ENCODE peak calls at places on chromosomes 12 and 14, in six cellular contexts. P, U, X, F, J and W are unnamed samples.

GRCh38 chr12:53591301-53592206 is 34.6 kb downstream of the ATF7 start:
- DNase-seq in P (no peak), U (no peak), X (no peak), F (no peak), J (peak), W (no peak)

GRCh38 chr12:54374555-54375257 is 9.8 kb downstream of the ZNF385A start:
- DNase-seq in P (no peak), U (no peak), X (peak), F (no peak), J (no peak), W (no peak)

GRCh38 chr12:70028918-70029317 is 203.9 kb downstream of the MYRFL start:
- DNase-seq in P (no peak), U (no peak), X (no peak), F (no peak), J (no peak), W (peak)

GRCh38 chr14:29734732-29735131 is 192.9 kb downstream of the PRKD1 start:
- DNase-seq in P (no peak), U (no peak), X (no peak), F (no peak), J (no peak), W (no peak)

GRCh38 chr14:73591690-73592448 is at the start of gene ACOT4:
- DNase-seq in P (no peak), U (no peak), X (peak), F (no peak), J (no peak), W (peak)

GRCh38 chr14:94823556-94824341 is 53.8 kb upstream of the GSC start:
- DNase-seq in P (no peak), U (peak), X (no peak), F (peak), J (peak), W (peak)

GRCh38 chr12:111446044-111446581 is 40.4 kb downstream of the SH2B3 start:
- DNase-seq in P (no peak), U (no peak), X (peak), F (peak), J (no peak), W (no peak)

GRCh38 chr14:81169711-81170103 is 51.1 kb downstream of the GTF2A1 start:
- DNase-seq in P (no peak), U (no peak), X (peak), F (no peak), J (no peak), W (peak)

GRCh38 chr14:81868172-81868571 is 334.5 kb upstream of the SEL1L start:
- DNase-seq in P (no peak), U (no peak), X (no peak), F (no peak), J (no peak), W (peak)

GRCh38 chr12:68030248-68030647 is 41.0 kb downstream of the IFNG-AS1 start:
- DNase-seq in P (no peak), U (no peak), X (no peak), F (no peak), J (no peak), W (no peak)

GRCh38 chr14:75268638-75269550 is 9.7 kb upstream of the FOS start:
- DNase-seq in P (no peak), U (no peak), X (no peak), F (no peak), J (no peak), W (peak)

GRCh38 chr12:12017135-12017581 is 53.6 kb upstream of the BCL2L14 start:
- DNase-seq in P (no peak), U (no peak), X (peak), F (no peak), J (no peak), W (peak)

GRCh38 chr12:54220092-54220557 is 31.3 kb upstream of the SMUG1 start:
- DNase-seq in P (no peak), U (peak), X (peak), F (peak), J (peak), W (peak)

GRCh38 chr14:61549425-61549824 is 145.9 kb upstream of the HIF1A start:
- DNase-seq in P (no peak), U (no peak), X (no peak), F (no peak), J (no peak), W (no peak)

GRCh38 chr12:89840162-89840922 is 131.7 kb upstream of the ATP2B1 start:
- DNase-seq in P (no peak), U (no peak), X (no peak), F (no peak), J (no peak), W (no peak)

GRCh38 chr12:132610051-132610759 is at the start of gene LRCOL1:
- DNase-seq in P (no peak), U (no peak), X (peak), F (no peak), J (no peak), W (no peak)

GRCh38 chr12:18476866-18477265 is 215.5 kb downstream of the PIK3C2G start:
- DNase-seq in P (no peak), U (no peak), X (no peak), F (no peak), J (no peak), W (peak)

GRCh38 chr12:32921397-32921796 is 24.8 kb upstream of the PKP2 start:
- DNase-seq in P (no peak), U (no peak), X (no peak), F (no peak), J (no peak), W (no peak)

GRCh38 chr12:28247806-28248205 is 57.5 kb downstream of the CCDC91 start:
- DNase-seq in P (no peak), U (no peak), X (no peak), F (no peak), J (no peak), W (no peak)

GRCh38 chr12:100447405-100447804 is 26.3 kb upstream of the NR1H4 start:
- DNase-seq in P (no peak), U (no peak), X (no peak), F (no peak), J (no peak), W (no peak)

GRCh38 chr12:91216871-91217270 is 34.3 kb upstream of the DCN start:
- DNase-seq in P (no peak), U (no peak), X (no peak), F (no peak), J (no peak), W (no peak)

GRCh38 chr14:28755930-28756895 is 10.4 kb upstream of the FOXG1 start:
- DNase-seq in P (no peak), U (no peak), X (no peak), F (no peak), J (no peak), W (no peak)

GRCh38 chr12:66900616-66901015 is 221.7 kb upstream of the GRIP1 start:
- DNase-seq in P (no peak), U (no peak), X (no peak), F (no peak), J (no peak), W (no peak)

GRCh38 chr14:59283380-59283779 is 94.9 kb downstream of the DAAM1 start:
- DNase-seq in P (no peak), U (no peak), X (no peak), F (no peak), J (peak), W (peak)

GRCh38 chr12:56261503-56262230 is 3.5 kb upstream of the ANKRD52 start:
- DNase-seq in P (no peak), U (peak), X (no peak), F (no peak), J (no peak), W (no peak)

GRCh38 chr14:24187538-24187915 is 1.1 kb downstream of the IPO4 start:
- DNase-seq in P (no peak), U (no peak), X (no peak), F (no peak), J (no peak), W (no peak)

GRCh38 chr12:124687695-124688301 is 120.4 kb upstream of the NCOR2 start:
- DNase-seq in P (no peak), U (no peak), X (no peak), F (no peak), J (no peak), W (no peak)

GRCh38 chr12:42603246-42603645 is 13.7 kb upstream of the PRICKLE1 start:
- DNase-seq in P (no peak), U (no peak), X (no peak), F (no peak), J (no peak), W (no peak)

GRCh38 chr12:46549527-46550265 is 177.1 kb upstream of the SLC38A2 start:
- DNase-seq in P (no peak), U (peak), X (no peak), F (no peak), J (no peak), W (no peak)

GRCh38 chr14:22819191-22819988 is 4.2 kb upstream of the SLC7A7 start:
- DNase-seq in P (no peak), U (no peak), X (no peak), F (no peak), J (peak), W (no peak)

GRCh38 chr12:64759035-64759894 is at the start of gene GNS:
- DNase-seq in P (peak), U (peak), X (peak), F (peak), J (peak), W (peak)

GRCh38 chr12:45234134-45234865 is 18.4 kb downstream of the ANO6 start:
- DNase-seq in P (no peak), U (peak), X (peak), F (peak), J (peak), W (no peak)

GRCh38 chr12:25323774-25324086 is 73.0 kb upstream of the KRAS start:
- DNase-seq in P (no peak), U (no peak), X (no peak), F (no peak), J (no peak), W (no peak)

GRCh38 chr12:44076892-44077291 is 241.0 kb downstream of the TMEM117 start:
- DNase-seq in P (no peak), U (no peak), X (no peak), F (no peak), J (no peak), W (no peak)

GRCh38 chr12:8742501-8742900 is 44.7 kb downstream of the RIMKLB start:
- DNase-seq in P (no peak), U (no peak), X (no peak), F (no peak), J (no peak), W (no peak)

GRCh38 chr12:70154960-70155589 is 88.2 kb upstream of the CNOT2 start:
- DNase-seq in P (no peak), U (peak), X (no peak), F (no peak), J (no peak), W (peak)

GRCh38 chr12:124856842-124857178 is 6.9 kb downstream of the SCARB1 start:
- DNase-seq in P (no peak), U (no peak), X (no peak), F (no peak), J (no peak), W (no peak)

GRCh38 chr14:95156765-95157194 is 549 bp downstream of the DICER1 start:
- DNase-seq in P (no peak), U (no peak), X (no peak), F (no peak), J (peak), W (peak)

GRCh38 chr12:122206111-122206881 is 2.8 kb downstream of the B3GNT4 start:
- DNase-seq in P (no peak), U (no peak), X (peak), F (no peak), J (no peak), W (no peak)

GRCh38 chr14:105525861-105526780 is at the start of gene TMEM121:
- DNase-seq in P (no peak), U (no peak), X (peak), F (peak), J (no peak), W (peak)
- TF ChIP-seq JUND in P (no peak), U (no peak), X (no peak), F (no peak), J (no peak), W (no peak)

DNA sequence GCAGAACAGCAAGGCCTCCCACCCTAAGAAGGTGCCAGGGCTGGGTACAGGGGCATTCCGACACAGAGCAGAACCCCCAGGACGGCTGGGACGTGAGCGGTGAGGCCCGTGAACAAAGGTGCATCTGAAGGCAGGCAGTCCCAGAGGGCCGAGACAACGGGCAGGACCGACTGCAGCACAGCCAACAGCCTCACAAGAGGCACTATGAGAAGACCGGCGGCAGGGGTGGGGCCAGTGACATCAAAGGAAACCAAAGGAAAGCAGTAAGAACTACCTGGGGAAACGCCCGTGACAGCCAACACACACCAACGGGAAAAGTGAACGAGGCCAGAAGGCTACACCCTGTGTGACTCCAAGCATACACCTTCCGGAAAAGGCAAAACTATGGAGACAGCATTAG is 9.1 kb downstream of the BTBD6 start:
- DNase-seq in P (no peak), U (no peak), X (no peak), F (no peak), J (no peak), W (no peak)
- TF ChIP-seq JUND in P (no peak), U (no peak), X (no peak), F (no peak), J (no peak), W (no peak)

DNA sequence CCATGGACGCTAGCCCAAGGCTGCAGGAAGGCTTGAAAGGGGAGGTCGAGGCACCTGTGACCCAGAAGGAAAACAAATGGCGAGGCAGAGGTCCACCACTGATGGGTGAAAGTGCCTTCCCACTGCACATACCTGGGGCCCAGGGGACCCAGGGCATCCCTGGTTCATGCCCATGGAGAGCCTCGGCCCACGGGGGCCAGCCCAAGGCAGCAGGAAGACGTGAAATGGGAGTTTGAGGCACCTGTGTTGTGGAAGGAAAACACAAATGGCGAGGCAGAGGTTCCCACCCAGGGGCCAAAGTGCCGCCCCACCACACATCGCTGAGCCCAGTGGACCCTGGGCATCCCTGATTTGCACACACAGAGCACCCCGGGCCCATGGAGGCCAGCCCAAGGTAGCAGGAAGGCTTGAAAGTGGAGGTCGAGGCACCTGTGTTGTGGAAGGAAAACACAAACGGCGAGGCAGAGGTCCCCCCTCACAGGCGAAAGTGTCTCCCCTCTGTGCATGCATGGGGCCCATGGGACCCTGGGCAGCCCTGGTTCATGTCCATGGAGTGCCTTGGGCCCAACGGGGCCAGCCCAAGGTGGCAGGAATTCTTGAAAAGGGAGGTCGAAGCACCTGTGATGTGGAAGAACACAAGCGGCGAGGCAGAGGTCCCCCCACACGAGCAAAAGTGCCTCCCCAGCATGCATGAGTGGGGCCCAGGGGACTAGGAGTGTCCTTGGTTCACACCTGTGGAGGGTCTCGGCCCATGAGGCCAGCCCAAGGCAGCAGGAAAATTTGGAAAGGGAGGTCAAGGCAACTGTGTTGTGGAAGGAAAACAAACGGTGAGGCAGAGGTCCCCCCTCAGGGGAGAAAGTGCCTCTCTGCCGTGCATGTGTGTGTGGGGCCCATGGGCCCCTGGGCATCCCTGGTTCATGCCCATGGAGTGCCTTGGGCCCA is 383.3 kb downstream of the ALG10 start:
- DNase-seq in P (no peak), U (no peak), X (peak), F (peak), J (no peak), W (no peak)
- TF ChIP-seq JUND in P (no peak), U (no peak), X (no peak), F (no peak), J (no peak), W (no peak)

GRCh38 chr14:34981743-34982420 is 910 bp upstream of the SRP54 start:
- DNase-seq in P (no peak), U (peak), X (peak), F (no peak), J (no peak), W (no peak)

GRCh38 chr14:34985740-34986139 is 2.9 kb downstream of the SRP54 start:
- DNase-seq in P (no peak), U (no peak), X (no peak), F (no peak), J (no peak), W (no peak)

GRCh38 chr14:34982421-34983147 is at the start of gene SRP54:
- DNase-seq in P (peak), U (peak), X (peak), F (peak), J (peak), W (peak)

GRCh38 chr14:34980337-34980900 is 2.4 kb upstream of the SRP54 start:
- DNase-seq in P (no peak), U (no peak), X (no peak), F (no peak), J (no peak), W (no peak)

GRCh38 chr14:34983148-34983760 is 462 bp downstream of the SRP54 start:
- DNase-seq in P (no peak), U (no peak), X (no peak), F (no peak), J (no peak), W (no peak)
- TF ChIP-seq JUND in P (no peak), U (no peak), X (no peak), F (no peak), J (no peak), W (no peak)